ENCODE peak calls at places on chromosomes 6 and 20, in five cellular contexts. V is CD4-positive, alpha-beta T cell; Z is OCI-LY7; H is neural progenitor cell; A is RWPE1. O is an unnamed sample.

GRCh38 chr20:8073024-8073832 is 53.7 kb upstream of the TMX4 start:
- DNase-seq in V (no peak), Z (no peak), H (no peak), A (peak), O (no peak)

GRCh38 chr20:63188641-63189321 is 27.1 kb downstream of the YTHDF1 start:
- DNase-seq in V (no peak), Z (peak), H (no peak), A (no peak), O (no peak)

GRCh38 chr6:116100419-116101297 is at the start of gene NT5DC1:
- DNase-seq in V (peak), Z (peak), H (peak), A (peak), O (no peak)

GRCh38 chr6:26362093-26362835 is 2.7 kb upstream of the BTN3A2 start:
- DNase-seq in V (no peak), Z (no peak), H (no peak), A (no peak), O (no peak)

GRCh38 chr20:420721-421574 is 12.8 kb downstream of the RBCK1 start:
- DNase-seq in V (no peak), Z (peak), H (no peak), A (peak), O (no peak)

GRCh38 chr6:11774392-11774791 is 4.2 kb downstream of the ADTRP start:
- DNase-seq in V (no peak), Z (no peak), H (no peak), A (no peak), O (no peak)

GRCh38 chr6:2806664-2807063 is 35.0 kb downstream of the SERPINB1 start:
- DNase-seq in V (no peak), Z (no peak), H (no peak), A (no peak), O (no peak)

GRCh38 chr6:108068618-108069017 is 5.9 kb downstream of the OSTM1 start:
- DNase-seq in V (peak), Z (no peak), H (no peak), A (no peak), O (no peak)

GRCh38 chr6:117907600-117908245 is 659 bp downstream of the SLC35F1 start:
- DNase-seq in V (no peak), Z (no peak), H (peak), A (no peak), O (no peak)

GRCh38 chr20:62186887-62187866 is 4.3 kb downstream of the MTG2 start:
- DNase-seq in V (no peak), Z (no peak), H (no peak), A (peak), O (no peak)

GRCh38 chr6:18400831-18401446 is 13.8 kb downstream of the RNF144B start:
- DNase-seq in V (no peak), Z (peak), H (no peak), A (no peak), O (no peak)

GRCh38 chr20:45783656-45784294 is 7.9 kb downstream of the WFDC3 start:
- DNase-seq in V (no peak), Z (no peak), H (no peak), A (no peak), O (no peak)

GRCh38 chr6:32244946-32245398 is 21.1 kb upstream of the NOTCH4 start:
- DNase-seq in V (peak), Z (peak), H (peak), A (peak), O (peak)

GRCh38 chr6:85015396-85015990 is 251.1 kb upstream of the TBX18 start:
- DNase-seq in V (no peak), Z (no peak), H (peak), A (peak), O (peak)

GRCh38 chr20:60262967-60263603 is 304.9 kb downstream of the CDH26 start:
- DNase-seq in V (peak), Z (peak), H (peak), A (peak), O (no peak)

GRCh38 chr6:70998148-70998547 is 41.3 kb upstream of the B3GAT2 start:
- DNase-seq in V (no peak), Z (no peak), H (peak), A (no peak), O (no peak)

GRCh38 chr6:85460951-85461805 is 11.3 kb downstream of the NT5E start:
- DNase-seq in V (peak), Z (peak), H (no peak), A (no peak), O (no peak)

GRCh38 chr20:36235892-36236785 is at the start of gene AAR2:
- DNase-seq in V (peak), Z (peak), H (peak), A (peak), O (peak)

GRCh38 chr20:36234771-36235320 is 1.4 kb upstream of the AAR2 start:
- DNase-seq in V (no peak), Z (no peak), H (no peak), A (no peak), O (no peak)

GRCh38 chr20:36238153-36238552 is 1.9 kb downstream of the AAR2 start:
- DNase-seq in V (no peak), Z (no peak), H (no peak), A (no peak), O (no peak)

GRCh38 chr20:36237477-36237876 is 1.2 kb downstream of the AAR2 start:
- DNase-seq in V (no peak), Z (no peak), H (no peak), A (no peak), O (no peak)

DNA sequence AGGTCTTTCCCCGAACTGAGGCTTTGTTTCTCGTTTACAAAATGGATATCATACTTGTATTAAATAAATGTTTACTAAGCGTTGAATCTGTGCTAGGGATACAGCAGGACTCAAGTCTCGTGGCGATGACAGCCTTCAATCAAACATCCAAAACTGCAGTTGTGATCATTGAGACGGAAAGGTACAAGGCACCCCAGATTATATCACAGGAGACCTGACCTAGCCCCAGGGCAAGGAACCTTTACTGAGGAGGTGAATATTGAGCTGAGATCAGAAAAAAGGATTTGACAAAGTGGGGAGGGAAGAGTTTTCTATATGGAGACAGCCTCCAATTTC is 476 bp downstream of the AAR2 start:
- DNase-seq in V (no peak), Z (no peak), H (no peak), A (no peak), O (no peak)
- H3K27ac ChIP-seq in V (peak), Z (peak), H (no peak), A (peak), O (peak)

GRCh38 chr20:38129248-38129865 is 35.7 kb downstream of the TGM2 start:
- DNase-seq in V (no peak), Z (no peak), H (no peak), A (no peak), O (no peak)
- H3K27ac ChIP-seq in V (no peak), Z (no peak), H (no peak), A (no peak), O (peak)

GRCh38 chr20:35312348-35312747 is 20.1 kb upstream of the FAM83C start:
- DNase-seq in V (no peak), Z (no peak), H (no peak), A (peak), O (peak)
- H3K27ac ChIP-seq in V (no peak), Z (no peak), H (no peak), A (peak), O (peak)

DNA sequence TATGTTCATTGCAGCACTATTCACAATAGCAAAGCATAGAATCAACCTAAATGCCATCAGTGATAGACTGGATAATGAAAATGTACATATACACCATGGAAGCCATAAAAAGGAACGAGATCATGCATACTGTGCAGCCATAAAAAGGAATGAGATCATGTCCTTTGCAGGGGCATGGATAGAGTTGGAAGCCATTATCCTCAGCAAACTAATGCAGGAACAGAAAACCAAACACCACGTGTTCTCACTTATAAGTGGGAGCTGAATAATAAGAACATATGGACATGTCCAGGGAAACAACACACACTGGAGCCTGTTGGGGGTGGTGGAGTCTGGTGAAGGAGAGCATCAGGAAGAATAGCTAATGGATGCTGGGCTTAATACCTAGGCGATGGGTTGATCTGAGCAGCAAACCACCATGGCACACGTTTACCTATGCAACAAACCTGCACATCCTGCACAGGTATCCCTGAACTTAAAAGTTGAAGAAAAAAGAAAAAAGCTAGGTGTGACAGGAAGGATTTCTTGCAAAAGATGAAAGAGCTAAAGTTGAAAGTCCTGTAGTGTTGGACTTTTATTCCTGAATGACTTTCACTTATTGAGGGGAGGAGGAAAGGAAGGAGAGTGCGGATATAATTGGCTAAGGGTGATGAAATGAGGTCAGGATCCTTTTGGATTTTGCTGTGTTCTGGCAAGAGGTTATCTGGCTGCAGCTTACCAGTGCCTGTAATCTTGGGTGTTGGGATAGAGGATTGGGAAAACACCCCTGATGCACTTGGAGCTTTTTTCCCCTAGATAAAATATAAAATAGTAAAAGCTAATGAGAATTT is 8.5 kb downstream of the TRMT11 start:
- DNase-seq in V (no peak), Z (no peak), H (no peak), A (no peak), O (no peak)
- H3K27ac ChIP-seq in V (no peak), Z (no peak), H (no peak), A (no peak), O (no peak)

GRCh38 chr6:89400912-89401399 is 11.1 kb downstream of the RRAGD start:
- DNase-seq in V (no peak), Z (no peak), H (no peak), A (no peak), O (no peak)

GRCh38 chr6:89402776-89403175 is 9.3 kb downstream of the RRAGD start:
- DNase-seq in V (no peak), Z (no peak), H (no peak), A (no peak), O (no peak)

GRCh38 chr6:89404512-89404911 is 7.6 kb downstream of the RRAGD start:
- DNase-seq in V (no peak), Z (no peak), H (peak), A (no peak), O (no peak)

GRCh38 chr6:89400050-89400449 is 12.0 kb downstream of the RRAGD start:
- DNase-seq in V (no peak), Z (no peak), H (no peak), A (no peak), O (no peak)
- H3K27ac ChIP-seq in V (no peak), Z (no peak), H (no peak), A (no peak), O (no peak)

GRCh38 chr20:10658051-10658823 is 15.6 kb downstream of the JAG1 start:
- DNase-seq in V (no peak), Z (no peak), H (no peak), A (no peak), O (no peak)
- H3K27ac ChIP-seq in V (no peak), Z (no peak), H (no peak), A (peak), O (no peak)